ENCODE peak calls at places on chromosomes 4 and X, in nine cellular contexts. O is naive B cell; X is AG08396; M is CD8-positive, alpha-beta memory T cell; Q is AG04449; P is activated CD4-positive, alpha-beta T cell treated with anti-CD3 and anti-CD28 coated beads, Interleukin-2, amount 50 U/mL, for 48 hours; J is stimulated activated naive CD4-positive, alpha-beta T cell; H is upper lobe of right lung; W is fibroblast of mammary gland. S is an unnamed sample.

GRCh38 chr4:8765084-8765483 is 106.6 kb downstream of the HMX1 start:
- DNase-seq in O (no peak), X (no peak), M (no peak), Q (no peak), P (no peak), J (no peak), H (peak), W (no peak), S (no peak)

GRCh38 chr4:137393043-137393442 is 139.3 kb downstream of the PCDH18 start:
- DNase-seq in O (no peak), X (no peak), M (no peak), Q (no peak), P (no peak), J (no peak), H (no peak), W (peak), S (no peak)

GRCh38 chr4:154743683-154744340 is at the start of gene LRAT:
- DNase-seq in O (peak), X (peak), M (no peak), Q (no peak), P (peak), J (peak), H (peak), W (peak), S (no peak)

GRCh38 chr4:26022346-26022891 is 108.4 kb downstream of the SMIM20 start:
- DNase-seq in O (no peak), X (peak), M (no peak), Q (no peak), P (no peak), J (no peak), H (no peak), W (peak), S (peak)

GRCh38 chrX:153744210-153745066 is 19.6 kb upstream of the PLXNB3 start:
- DNase-seq in O (no peak), X (no peak), M (no peak), Q (no peak), P (no peak), J (peak), H (no peak), W (no peak), S (no peak)

GRCh38 chrX:78314561-78314960 is 12.8 kb downstream of the CYSLTR1 start:
- DNase-seq in O (no peak), X (no peak), M (no peak), Q (no peak), P (no peak), J (no peak), H (no peak), W (no peak), S (peak)

GRCh38 chr4:183098080-183098722 is 856 bp upstream of the WWC2 start:
- DNase-seq in O (peak), X (peak), M (peak), Q (no peak), P (peak), J (peak), H (peak), W (peak), S (no peak)

GRCh38 chr4:129526812-129527211 is 430.9 kb downstream of the C4orf33 start:
- DNase-seq in O (no peak), X (no peak), M (no peak), Q (no peak), P (no peak), J (no peak), H (no peak), W (peak), S (peak)

GRCh38 chr4:160318567-160319220 is 1215.8 kb downstream of the RAPGEF2 start:
- DNase-seq in O (no peak), X (no peak), M (no peak), Q (no peak), P (no peak), J (no peak), H (no peak), W (no peak), S (no peak)

GRCh38 chrX:136652822-136653723 is 5.1 kb downstream of the CD40LG start:
- DNase-seq in O (no peak), X (no peak), M (no peak), Q (no peak), P (no peak), J (peak), H (no peak), W (peak), S (no peak)